ENCODE peak calls at places on chromosome 7, in eight cellular contexts. V is HT-29; J is activated gamma-delta T cell treated with Interleukin-2 at 50 U/mL for 16 hours; M is astrocyte of the spinal cord; S is coronary artery; G is skeletal muscle cell; I is mesothelial cell of epicardium; P is activated T-cell treated with anti-CD3 and anti-CD28 coated beads, Interleukin-2, amount 50 U/mL, for 48 hours. E is an unnamed sample.

GRCh38 chr7:41933427-41933826 is 230.5 kb upstream of the INHBA start:
- DNase-seq in M (no peak), P (no peak), S (no peak), V (no peak), G (no peak), J (no peak), I (no peak), E (no peak)

GRCh38 chr7:20700491-20701231 is 85.2 kb downstream of the ABCB5 start:
- DNase-seq in I (no peak), P (no peak), V (no peak), G (no peak), M (no peak), S (no peak), J (no peak), E (no peak)

GRCh38 chr7:157664866-157665633 is 328.2 kb downstream of the DNAJB6 start:
- DNase-seq in M (no peak), P (no peak), V (no peak), G (no peak), I (no peak), J (no peak), S (no peak), E (no peak)

GRCh38 chr7:55427800-55428199 is 62.7 kb downstream of the LANCL2 start:
- DNase-seq in J (no peak), M (no peak), S (no peak), G (no peak), V (no peak), P (no peak), I (no peak), E (no peak)

GRCh38 chr7:92527300-92528187 is 776 bp downstream of the PEX1 start:
- DNase-seq in V (peak; percentile 87), J (peak; percentile 35), G (no peak), M (peak; percentile 54), P (peak; percentile 74), I (peak; percentile 36), S (no peak), E (peak; percentile 43)

GRCh38 chr7:144784943-144785342 is 50.9 kb downstream of the TPK1 start:
- DNase-seq in V (no peak), M (no peak), I (no peak), S (no peak), P (no peak), J (no peak), G (peak; percentile 29), E (no peak)

GRCh38 chr7:157265051-157265450 is 71.8 kb upstream of the DNAJB6 start:
- DNase-seq in I (no peak), J (no peak), V (no peak), M (no peak), G (no peak), S (no peak), P (no peak), E (no peak)

GRCh38 chr7:96314402-96315108 is 7.3 kb downstream of the SLC25A13 start:
- DNase-seq in M (no peak), I (no peak), J (no peak), G (no peak), S (no peak), V (peak; percentile 38), P (no peak), E (peak; percentile 62)

GRCh38 chr7:155692317-155692716 is 47.9 kb downstream of the RBM33 start:
- DNase-seq in M (no peak), P (no peak), J (no peak), G (no peak), V (no peak), I (no peak), S (no peak), E (no peak)

GRCh38 chr7:26891400-26892355 is 27.3 kb upstream of the SKAP2 start:
- DNase-seq in M (peak; percentile 43), I (no peak), V (no peak), S (no peak), G (no peak), J (no peak), P (no peak), E (peak; percentile 61)

GRCh38 chr7:157019718-157020451 is 9.4 kb upstream of the MNX1 start:
- DNase-seq in J (no peak), G (no peak), I (no peak), V (no peak), M (no peak), S (no peak), P (no peak), E (no peak)

GRCh38 chr7:48390381-48391327 is 219.4 kb downstream of the ABCA13 start:
- DNase-seq in J (no peak), M (no peak), S (no peak), I (no peak), G (no peak), P (no peak), V (no peak), E (peak; percentile 87)

GRCh38 chr7:192701-193536 is 548 bp downstream of the FAM20C start:
- DNase-seq in V (no peak), P (peak; percentile 23), I (no peak), J (no peak), S (no peak), G (no peak), M (no peak), E (no peak)